ENCODE peak calls at places on chromosomes 4 and X, in ten cellular contexts. T is activated naive CD4-positive, alpha-beta T cell treated with anti-CD3 and anti-CD28 coated beads, Interleukin-2, amount 50 U/mL, for 72 hours; O is HEK293T; K is IMR-90; I is left cardiac atrium; F is endothelial cell; R is head of caudate nucleus; Z is GM10248; Q is activated T-cell treated with anti-CD3 and anti-CD28 coated beads, Interleukin-2, amount 50 U/mL, for 48 hours; H is HCT116. M is an unnamed sample.

GRCh38 chr4:52106701-52107100 is 55.6 kb downstream of the SPATA18 start:
- DNase-seq in F (no peak), I (no peak), O (no peak), R (no peak), Q (no peak), Z (no peak), H (no peak), K (no peak), T (no peak), M (peak; percentile 43)

GRCh38 chr4:10172278-10173038 is 55.9 kb upstream of the WDR1 start:
- DNase-seq in F (no peak), Q (no peak), K (no peak), H (no peak), Z (no peak), T (no peak), I (no peak), O (no peak), R (no peak), M (no peak)

GRCh38 chr4:75243570-75243969 is 270.6 kb downstream of the RCHY1 start:
- DNase-seq in Q (no peak), H (no peak), O (no peak), T (no peak), I (no peak), F (no peak), R (no peak), Z (no peak), K (no peak), M (no peak)

GRCh38 chr4:104490096-104490769 is 4.5 kb downstream of the CXXC4 start:
- DNase-seq in I (no peak), K (no peak), Q (no peak), F (no peak), Z (peak; percentile 24), O (no peak), T (no peak), R (peak; percentile 73), H (no peak), M (no peak)

GRCh38 chr4:4762909-4763814 is 96.3 kb upstream of the MSX1 start:
- DNase-seq in O (peak; percentile 58), H (peak; percentile 98), F (peak; percentile 11), I (no peak), K (peak; percentile 59), Q (peak; percentile 49), R (no peak), Z (peak; percentile 81), T (peak; percentile 48), M (peak; percentile 65)

GRCh38 chr4:46389301-46389761 is 597 bp downstream of the GABRA2 start:
- DNase-seq in I (no peak), R (peak; percentile 46), O (peak; percentile 7), F (no peak), H (no peak), Z (no peak), Q (no peak), K (no peak), T (no peak), M (peak; percentile 14)

GRCh38 chr4:4443821-4444220 is 56.9 kb downstream of the NSG1 start:
- DNase-seq in F (no peak), T (no peak), K (peak; percentile 65), R (no peak), I (no peak), Q (no peak), O (no peak), H (no peak), Z (no peak), M (peak; percentile 29)

GRCh38 chr4:105666693-105667092 is 41.8 kb downstream of the INTS12 start:
- DNase-seq in I (no peak), F (no peak), H (no peak), Q (no peak), O (peak; percentile 27), K (peak; percentile 16), R (no peak), T (no peak), Z (peak; percentile 28), M (peak; percentile 16)

GRCh38 chrX:20046270-20046669 is 55.4 kb upstream of the BCLAF3 start:
- DNase-seq in K (no peak), F (no peak), I (no peak), T (no peak), O (no peak), R (no peak), H (no peak), Q (no peak), Z (no peak), M (no peak)

GRCh38 chrX:12360389-12360788 is 222.1 kb downstream of the FRMPD4 start:
- DNase-seq in Z (no peak), H (no peak), T (no peak), K (peak; percentile 86), R (no peak), Q (no peak), F (no peak), O (no peak), I (no peak), M (peak; percentile 11)

GRCh38 chrX:20989361-20989760 is 384.9 kb upstream of the CNKSR2 start:
- DNase-seq in H (no peak), Z (no peak), R (no peak), O (no peak), T (no peak), Q (no peak), K (no peak), I (no peak), F (no peak), M (no peak)

GRCh38 chr4:100075056-100075455 is 115.2 kb downstream of the DDIT4L start:
- DNase-seq in I (no peak), K (no peak), H (no peak), R (no peak), T (no peak), Q (no peak), F (no peak), O (no peak), Z (no peak), M (no peak)

GRCh38 chr4:77488882-77489281 is 116.7 kb upstream of the CXCL13 start:
- DNase-seq in F (no peak), I (no peak), R (no peak), O (no peak), Z (no peak), H (no peak), T (no peak), Q (no peak), K (no peak), M (no peak)

GRCh38 chr4:151407466-151408379 is 1.3 kb upstream of the FHIP1A start:
- DNase-seq in I (peak; percentile 34), T (peak; percentile 28), H (no peak), Z (peak; percentile 70), O (no peak), R (peak; percentile 34), F (peak; percentile 29), K (no peak), Q (peak; percentile 57), M (peak; percentile 50)

GRCh38 chr4:137909910-137910309 is 332.2 kb downstream of the SLC7A11 start:
- DNase-seq in Q (no peak), T (no peak), K (no peak), F (no peak), Z (no peak), O (peak; percentile 48), R (no peak), I (peak; percentile 29), H (no peak), M (peak; percentile 4)

GRCh38 chr4:8050555-8051206 is 107.9 kb downstream of the ABLIM2 start:
- DNase-seq in Z (no peak), F (no peak), T (no peak), H (no peak), O (peak; percentile 61), R (peak; percentile 52), K (peak; percentile 11), I (peak; percentile 86), Q (no peak), M (peak; percentile 46)

GRCh38 chr4:128220286-128221235 is 67.1 kb downstream of the PGRMC2 start:
- DNase-seq in Z (peak; percentile 24), R (no peak), O (peak; percentile 25), T (no peak), Q (no peak), K (peak; percentile 75), H (peak; percentile 36), I (no peak), F (no peak), M (peak; percentile 47)

GRCh38 chr4:174387721-174388120 is 104.0 kb downstream of the CEP44 start:
- DNase-seq in T (no peak), O (no peak), F (no peak), R (no peak), Z (no peak), K (no peak), I (no peak), Q (no peak), H (no peak), M (no peak)

GRCh38 chr4:100098011-100098545 is 92.2 kb downstream of the DDIT4L start:
- DNase-seq in I (no peak), Z (no peak), O (no peak), R (no peak), F (no peak), H (no peak), K (no peak), Q (no peak), T (no peak), M (no peak)

GRCh38 chr4:5280845-5281244 is 229.6 kb downstream of the STK32B start:
- DNase-seq in K (no peak), Q (peak; percentile 19), R (no peak), I (no peak), F (no peak), T (no peak), H (no peak), O (no peak), Z (no peak), M (no peak)

GRCh38 chrX:140766024-140766611 is 56.6 kb downstream of the LINC00632 start:
- DNase-seq in H (no peak), I (peak; percentile 24), R (peak; percentile 51), F (peak; percentile 49), T (peak; percentile 31), Z (peak; percentile 31), K (peak; percentile 66), Q (peak; percentile 63), O (peak; percentile 43), M (peak; percentile 21)

GRCh38 chrX:104712515-104712914 is 146.5 kb downstream of the IL1RAPL2 start:
- DNase-seq in H (no peak), O (no peak), K (no peak), T (no peak), Z (no peak), Q (no peak), R (no peak), F (no peak), I (no peak), M (no peak)

GRCh38 chr4:184142121-184143000 is 75.3 kb downstream of the ENPP6 start:
- DNase-seq in Z (no peak), F (no peak), R (no peak), Q (no peak), O (no peak), K (no peak), T (no peak), I (no peak), H (no peak), M (no peak)

GRCh38 chr4:54687887-54688841 is 30.4 kb downstream of the KIT start:
- DNase-seq in Z (no peak), Q (no peak), T (no peak), I (no peak), K (peak; percentile 4), O (no peak), H (no peak), R (no peak), F (no peak), M (no peak)

GRCh38 chr4:25161599-25161960 is 1.3 kb upstream of the SEPSECS start:
- DNase-seq in I (no peak), O (no peak), Q (no peak), Z (no peak), H (no peak), R (no peak), T (no peak), K (no peak), F (no peak), M (peak; percentile 9)

GRCh38 chr4:146960634-146961033 is 15.0 kb upstream of the TTC29 start:
- DNase-seq in Z (no peak), F (no peak), R (no peak), I (no peak), T (no peak), O (no peak), K (no peak), Q (no peak), H (no peak), M (no peak)

GRCh38 chr4:67881226-67881625 is 2.6 kb downstream of the TMPRSS11D start:
- DNase-seq in R (no peak), T (no peak), I (no peak), O (no peak), K (no peak), F (no peak), Z (no peak), H (no peak), Q (no peak), M (no peak)

GRCh38 chr4:33709247-33709646 is 2535.1 kb downstream of the ARAP2 start:
- DNase-seq in K (peak; percentile 16), T (no peak), R (no peak), Z (no peak), F (no peak), H (no peak), O (no peak), I (no peak), Q (no peak), M (no peak)

M was measured in AG20443.